ENCODE peak calls at places on chromosomes 2 and 18, in four cellular contexts. Z is heart right ventricle, X is fibroblast of lung, I is WTC11. U is an unnamed sample.

GRCh38 chr2:210502997-210503621 is 26.6 kb upstream of the LANCL1 start:
- DNase-seq in Z (no peak), X (peak), I (peak), U (peak)

GRCh38 chr2:232321156-232321816 is 57.3 kb upstream of the ALPP start:
- DNase-seq in Z (no peak), X (no peak), I (peak), U (no peak)

GRCh38 chr2:149004836-149005235 is 33.7 kb upstream of the LYPD6B start:
- DNase-seq in Z (no peak), X (peak), I (no peak), U (no peak)

GRCh38 chr2:47867205-47867604 is 39.1 kb downstream of the FBXO11 start:
- DNase-seq in Z (no peak), X (peak), I (no peak), U (peak)

GRCh38 chr2:178109813-178110212 is 2.4 kb upstream of the RBM45 start:
- DNase-seq in Z (no peak), X (peak), I (no peak), U (peak)

GRCh38 chr18:34758378-34758948 is 48.4 kb downstream of the DTNA start:
- DNase-seq in Z (no peak), X (no peak), I (no peak), U (no peak)

GRCh38 chr2:237074211-237074993 is 11.3 kb upstream of the COPS8 start:
- DNase-seq in Z (no peak), X (peak), I (no peak), U (no peak)

GRCh38 chr2:113784823-113785744 is 28.6 kb upstream of the SLC35F5 start:
- DNase-seq in Z (no peak), X (no peak), I (no peak), U (no peak)

GRCh38 chr2:239569401-239570090 is 168.7 kb upstream of the HDAC4 start:
- DNase-seq in Z (no peak), X (peak), I (no peak), U (peak)

GRCh38 chr2:116719841-116720240 is 1094.7 kb upstream of the DDX18 start:
- DNase-seq in Z (no peak), X (peak), I (no peak), U (peak)

GRCh38 chr2:237471457-237472186 is 15.4 kb upstream of the MLPH start:
- DNase-seq in Z (no peak), X (peak), I (peak), U (peak)

GRCh38 chr2:64063454-64063853 is 44.2 kb upstream of the VPS54 start:
- DNase-seq in Z (no peak), X (no peak), I (no peak), U (no peak)

GRCh38 chr18:811192-812122 is 585 bp downstream of the YES1 start:
- DNase-seq in Z (peak), X (peak), I (peak), U (peak)

GRCh38 chr2:215428060-215428910 is 7.6 kb downstream of the FN1 start:
- DNase-seq in Z (no peak), X (peak), I (no peak), U (no peak)

GRCh38 chr2:3480352-3481010 is 38.9 kb downstream of the ADI1 start:
- DNase-seq in Z (no peak), X (no peak), I (no peak), U (no peak)

GRCh38 chr2:15973446-15974202 is 33.3 kb downstream of the MYCN start:
- DNase-seq in Z (no peak), X (no peak), I (no peak), U (no peak)

GRCh38 chr2:215896921-215897320 is 116.4 kb downstream of the MREG start:
- DNase-seq in Z (no peak), X (no peak), I (no peak), U (no peak)

GRCh38 chr2:98502556-98503335 is 58.1 kb downstream of the INPP4A start:
- DNase-seq in Z (no peak), X (peak), I (no peak), U (no peak)

GRCh38 chr2:19540739-19541503 is 182.5 kb upstream of the OSR1 start:
- DNase-seq in Z (no peak), X (peak), I (no peak), U (peak)

GRCh38 chr18:1253825-1254224 is 349.2 kb downstream of the ADCYAP1 start:
- DNase-seq in Z (no peak), X (no peak), I (no peak), U (no peak)

GRCh38 chr2:221235941-221236340 is 336.2 kb downstream of the EPHA4 start:
- DNase-seq in Z (no peak), X (no peak), I (no peak), U (no peak)

GRCh38 chr18:38539871-38540270 is 974.3 kb upstream of the CELF4 start:
- DNase-seq in Z (no peak), X (no peak), I (no peak), U (no peak)

GRCh38 chr2:133657591-133657990 is 89.3 kb upstream of the NCKAP5 start:
- DNase-seq in Z (no peak), X (peak), I (no peak), U (no peak)

GRCh38 chr18:58998421-58999203 is 133.9 kb downstream of the ZNF532 start:
- DNase-seq in Z (peak), X (peak), I (no peak), U (peak)

GRCh38 chr2:95274291-95275150 is at the start of gene PROM2:
- DNase-seq in Z (no peak), X (no peak), I (peak), U (no peak)

GRCh38 chr2:133674433-133675331 is 106.4 kb upstream of the NCKAP5 start:
- DNase-seq in Z (peak), X (peak), I (peak), U (peak)

GRCh38 chr2:190668892-190669291 is 20.0 kb downstream of the NAB1 start:
- DNase-seq in Z (no peak), X (no peak), I (no peak), U (peak)

GRCh38 chr2:392181-392920 is 104.5 kb upstream of the ALKAL2 start:
- DNase-seq in Z (no peak), X (no peak), I (no peak), U (no peak)

GRCh38 chr2:70070557-70071268 is 16.6 kb upstream of the PCBP1 start:
- DNase-seq in Z (peak), X (peak), I (peak), U (peak)

GRCh38 chr2:42102606-42103450 is 55.0 kb downstream of the PKDCC start:
- DNase-seq in Z (peak), X (peak), I (peak), U (no peak)

GRCh38 chr2:189566046-189566445 is 14.5 kb downstream of the SLC40A1 start:
- DNase-seq in Z (no peak), X (peak), I (no peak), U (no peak)

GRCh38 chr2:183993052-183993451 is 605.3 kb upstream of the ZNF804A start:
- DNase-seq in Z (no peak), X (no peak), I (no peak), U (no peak)

GRCh38 chr2:74756356-74756890 is 77.5 kb upstream of the HK2 start:
- DNase-seq in Z (no peak), X (no peak), I (no peak), U (no peak)

GRCh38 chr2:235659767-235660322 is 166.0 kb downstream of the AGAP1 start:
- DNase-seq in Z (no peak), X (peak), I (no peak), U (no peak)

GRCh38 chr18:79545255-79545654 is 134.3 kb upstream of the CTDP1 start:
- DNase-seq in Z (no peak), X (no peak), I (no peak), U (no peak)

GRCh38 chr18:57786038-57786437 is 17.1 kb downstream of the ATP8B1 start:
- DNase-seq in Z (no peak), X (no peak), I (no peak), U (no peak)
- TF ChIP-seq CTCF in Z (no peak), X (no peak), I (no peak), U (no peak)

GRCh38 chr2:228401065-228401912 is 219.8 kb upstream of the SPHKAP start:
- DNase-seq in Z (no peak), X (no peak), I (no peak), U (peak)
- TF ChIP-seq CTCF in Z (no peak), X (no peak), I (no peak), U (peak)

GRCh38 chr2:150621800-150622199 is 134.3 kb upstream of the RND3 start:
- DNase-seq in Z (no peak), X (peak), I (no peak), U (peak)
- TF ChIP-seq CTCF in Z (no peak), X (no peak), I (no peak), U (no peak)

GRCh38 chr2:147649288-147649687 is 195.5 kb upstream of the ACVR2A start:
- DNase-seq in Z (no peak), X (no peak), I (no peak), U (no peak)
- TF ChIP-seq CTCF in Z (no peak), X (no peak), I (no peak), U (no peak)

DNA sequence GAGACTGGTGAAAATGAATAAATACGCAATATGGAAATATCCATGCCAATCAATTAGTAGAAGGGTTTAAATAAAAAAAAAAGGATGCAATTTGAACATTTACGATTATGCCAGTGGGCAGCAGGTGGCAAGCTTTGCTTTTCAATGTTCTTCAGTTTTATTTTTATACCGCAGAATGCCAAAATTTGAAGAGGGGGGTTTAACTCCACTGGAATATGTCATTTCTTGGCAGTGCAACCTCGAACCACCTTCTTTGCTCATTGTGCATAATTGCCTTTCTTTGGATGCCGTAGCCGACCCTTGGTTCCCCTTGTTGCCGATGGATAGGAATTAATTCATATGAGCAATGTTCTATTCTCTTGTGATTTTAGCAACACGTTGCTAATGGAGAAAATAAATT is 88.0 kb downstream of the LTBP1 start:
- DNase-seq in Z (no peak), X (peak), I (no peak), U (peak)
- TF ChIP-seq CTCF in Z (peak), X (peak), I (no peak), U (peak)